ENCODE peak calls at places on chromosomes 16 and 17, in five cellular contexts. W, N, F, C and G are unnamed samples.
A peak's percentile ranks its signal among the peaks of the same experiment; 100 is the strongest.

GRCh38 chr17:52027620-52028019 is 130.9 kb downstream of the CA10 start:
- DNase-seq in W (no peak), F (no peak), N (no peak), C (no peak), G (no peak)

GRCh38 chr17:39118674-39119419 is 32.6 kb downstream of the PLXDC1 start:
- DNase-seq in C (no peak), W (peak; percentile 61), F (no peak), N (no peak), G (no peak)

GRCh38 chr17:7479389-7480192 is at the start of gene ZBTB4:
- DNase-seq in W (peak; percentile 53), F (peak; percentile 88), C (peak; percentile 40), N (peak; percentile 60), G (no peak)

GRCh38 chr17:75845933-75846700 is 1.9 kb upstream of the UNC13D start:
- DNase-seq in N (no peak), C (no peak), W (no peak), F (no peak), G (no peak)

GRCh38 chr17:7146115-7146514 is 31.5 kb upstream of the ASGR2 start:
- DNase-seq in N (no peak), W (no peak), C (peak; percentile 13), F (no peak), G (no peak)

GRCh38 chr16:23114131-23114904 is 34.9 kb downstream of the USP31 start:
- DNase-seq in W (no peak), C (no peak), N (no peak), F (no peak), G (no peak)

GRCh38 chr16:9703731-9704130 is 478.5 kb downstream of the GRIN2A start:
- DNase-seq in F (no peak), W (no peak), N (no peak), C (peak; percentile 13), G (no peak)

GRCh38 chr16:86158688-86159360 is 259.9 kb downstream of the IRF8 start:
- DNase-seq in N (no peak), C (no peak), W (no peak), F (no peak), G (peak; percentile 4)

GRCh38 chr17:39002991-39003715 is 36.0 kb upstream of the FBXO47 start:
- DNase-seq in N (no peak), C (peak; percentile 94), F (peak; percentile 76), W (no peak), G (no peak)

GRCh38 chr16:87741700-87742415 is 23.9 kb downstream of the KLHDC4 start:
- DNase-seq in W (no peak), N (no peak), C (no peak), F (no peak), G (no peak)

GRCh38 chr17:81941484-81942166 is 4.5 kb upstream of the PYCR1 start:
- DNase-seq in W (no peak), F (no peak), C (no peak), N (no peak), G (no peak)

GRCh38 chr17:33082529-33083148 is 91.0 kb downstream of the SPACA3 start:
- DNase-seq in W (no peak), N (no peak), F (no peak), C (no peak), G (no peak)

GRCh38 chr17:2071421-2072281 is 16.7 kb downstream of the HIC1 start:
- DNase-seq in C (no peak), N (no peak), F (no peak), W (no peak), G (no peak)

GRCh38 chr17:61409301-61410099 is 9.9 kb downstream of the TBX2 start:
- DNase-seq in W (no peak), C (peak; percentile 73), N (peak; percentile 91), F (peak; percentile 78), G (peak; percentile 66)